ENCODE peak calls at places on chromosomes 4 and X, in four cellular contexts. T is astrocyte of the spinal cord, O is BJ, I is A549. W is an unnamed sample.

GRCh38 chrX:41086627-41086932 is 1.3 kb downstream of the USP9X start:
- DNase-seq in T (no peak), O (no peak), I (peak), W (no peak)

GRCh38 chr4:158599150-158599549 is 72.5 kb downstream of the C4orf46 start:
- DNase-seq in T (no peak), O (no peak), I (no peak), W (no peak)

GRCh38 chr4:48891028-48891619 is 15.4 kb downstream of the OCIAD2 start:
- DNase-seq in T (no peak), O (no peak), I (no peak), W (no peak)

GRCh38 chrX:54066841-54067240 is 22.6 kb upstream of the PHF8 start:
- DNase-seq in T (peak), O (no peak), I (no peak), W (no peak)

GRCh38 chr4:15738877-15739276 is 36.0 kb downstream of the BST1 start:
- DNase-seq in T (peak), O (no peak), I (no peak), W (no peak)

GRCh38 chrX:139126493-139126892 is 404.0 kb upstream of the F9 start:
- DNase-seq in T (no peak), O (no peak), I (no peak), W (no peak)

GRCh38 chr4:182862166-182862875 is 54.9 kb downstream of the DCTD start:
- DNase-seq in T (no peak), O (no peak), I (no peak), W (no peak)

GRCh38 chr4:123547818-123548200 is 151.2 kb downstream of the SPRY1 start:
- DNase-seq in T (no peak), O (no peak), I (no peak), W (no peak)

GRCh38 chr4:182143086-182143821 is 99.9 kb upstream of the TENM3 start:
- DNase-seq in T (peak), O (no peak), I (no peak), W (no peak)

GRCh38 chr4:113300384-113301011 is 251.0 kb downstream of the ANK2 start:
- DNase-seq in T (peak), O (no peak), I (peak), W (no peak)

GRCh38 chr4:17809667-17810066 is 890 bp downstream of the DCAF16 start:
- DNase-seq in T (no peak), O (no peak), I (no peak), W (no peak)

GRCh38 chr4:28287837-28288236 is 1427.2 kb downstream of the STIM2 start:
- DNase-seq in T (peak), O (peak), I (peak), W (no peak)

GRCh38 chr4:128844931-128845330 is 35.4 kb downstream of the JADE1 start:
- DNase-seq in T (peak), O (no peak), I (no peak), W (no peak)

GRCh38 chr4:128837198-128837597 is 27.7 kb downstream of the JADE1 start:
- DNase-seq in T (no peak), O (no peak), I (no peak), W (no peak)

GRCh38 chr4:128837679-128838078 is 28.2 kb downstream of the JADE1 start:
- DNase-seq in T (no peak), O (no peak), I (no peak), W (no peak)

GRCh38 chr4:128841402-128841801 is 31.9 kb downstream of the JADE1 start:
- DNase-seq in T (no peak), O (no peak), I (no peak), W (no peak)

GRCh38 chr4:128840711-128841318 is 31.3 kb downstream of the JADE1 start:
- DNase-seq in T (no peak), O (no peak), I (no peak), W (no peak)
- TF ChIP-seq CTCF in T (no peak), O (no peak), I (no peak), W (no peak)

GRCh38 chr4:38980903-38981676 is 51.1 kb downstream of the TMEM156 start:
- DNase-seq in T (peak), O (peak), I (no peak), W (no peak)

GRCh38 chr4:38987491-38987890 is 44.7 kb downstream of the TMEM156 start:
- DNase-seq in T (no peak), O (no peak), I (no peak), W (no peak)

GRCh38 chr4:38985363-38986065 is 46.7 kb downstream of the TMEM156 start:
- DNase-seq in T (no peak), O (no peak), I (no peak), W (no peak)

GRCh38 chr4:38982356-38983095 is 49.7 kb downstream of the TMEM156 start:
- DNase-seq in T (no peak), O (no peak), I (no peak), W (no peak)

GRCh38 chr4:38983756-38984647 is 48.2 kb downstream of the TMEM156 start:
- DNase-seq in T (peak), O (no peak), I (no peak), W (no peak)
- TF ChIP-seq CTCF in T (no peak), O (no peak), I (no peak), W (no peak)

DNA sequence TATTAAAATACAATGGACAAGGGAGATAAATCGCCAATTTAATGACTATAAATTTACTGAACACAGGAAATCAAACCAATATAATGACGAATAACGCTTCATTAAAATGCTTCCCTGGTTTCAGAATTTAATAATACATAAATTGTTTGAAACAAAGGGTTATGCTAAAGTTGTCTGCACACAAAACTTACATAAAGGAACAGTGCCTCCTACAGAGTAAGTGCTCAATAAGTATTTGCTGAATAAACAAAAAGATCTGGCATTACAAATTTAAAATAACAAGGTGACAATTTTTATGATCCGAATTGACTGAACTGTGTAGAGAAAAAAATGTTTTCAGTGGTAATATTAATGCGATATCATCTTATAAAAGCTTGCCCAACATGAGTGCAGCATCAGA is 69.6 kb downstream of the NOCT start:
- DNase-seq in T (peak), O (no peak), I (no peak), W (no peak)
- TF ChIP-seq CTCF in T (peak), O (peak), I (peak), W (peak)

GRCh38 chr4:18975916-18976610 is 954.5 kb upstream of the LCORL start:
- DNase-seq in T (no peak), O (no peak), I (no peak), W (no peak)
- TF ChIP-seq CTCF in T (no peak), O (no peak), I (no peak), W (no peak)

DNA sequence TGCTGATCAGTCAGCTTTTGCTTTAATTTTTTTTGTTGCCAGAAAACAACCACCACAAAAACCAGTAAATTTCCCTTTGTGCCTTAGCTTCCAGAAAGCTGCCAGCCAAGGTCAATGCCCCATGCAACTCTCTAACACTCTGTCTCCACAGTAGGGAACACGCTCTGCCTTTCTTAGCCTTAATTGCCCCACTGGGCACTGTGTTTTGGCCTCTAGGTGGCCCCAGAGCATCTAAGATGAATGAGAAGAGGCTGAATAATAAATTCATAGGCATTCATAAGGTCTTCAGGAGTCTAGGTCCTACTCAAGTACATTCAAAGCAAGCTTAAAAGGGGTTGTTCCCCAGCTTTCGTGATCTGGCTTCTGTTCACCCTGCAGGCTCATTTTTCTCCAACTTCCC is 57.7 kb upstream of the PASD1 start:
- DNase-seq in T (no peak), O (no peak), I (peak), W (no peak)
- TF ChIP-seq CTCF in T (no peak), O (peak), I (peak), W (peak)

GRCh38 chrX:24150051-24150790 is 692 bp downstream of the ZFX start:
- DNase-seq in T (peak), O (peak), I (peak), W (peak)
- TF ChIP-seq CTCF in T (peak), O (peak), I (peak), W (peak)

GRCh38 chrX:49187526-49187925 is 1.4 kb upstream of the PRICKLE3 start:
- DNase-seq in T (no peak), O (no peak), I (no peak), W (no peak)

GRCh38 chrX:49187028-49187394 is 838 bp upstream of the PRICKLE3 start:
- DNase-seq in T (no peak), O (no peak), I (no peak), W (no peak)

GRCh38 chrX:49185062-49185394 is 1.1 kb downstream of the PRICKLE3 start:
- DNase-seq in T (no peak), O (no peak), I (no peak), W (no peak)

GRCh38 chrX:49184294-49185061 is 1.7 kb downstream of the PRICKLE3 start:
- DNase-seq in T (peak), O (peak), I (peak), W (no peak)

GRCh38 chrX:49186125-49187027 is at the start of gene PRICKLE3:
- DNase-seq in T (peak), O (no peak), I (peak), W (no peak)
- TF ChIP-seq CTCF in T (peak), O (peak), I (peak), W (peak)

GRCh38 chr4:42404001-42404400 is 6.7 kb downstream of the SHISA3 start:
- DNase-seq in T (no peak), O (no peak), I (peak), W (no peak)
- TF ChIP-seq CTCF in T (no peak), O (no peak), I (no peak), W (no peak)

W was measured in D721Med.